ENCODE peak calls at places on chromosome 5, in four cellular contexts. One of them, this sample, is unnamed.

GRCh38 chr5:6423327-6424109 is 25.1 kb upstream of the UBE2QL1 start:
- DNase-seq in PC-9: no peak
- DNase-seq in fibroblast of lung: no peak
- DNase-seq in esophagus squamous epithelium: no peak
- DNase-seq in this sample: no peak

GRCh38 chr5:135660826-135661555 is 82.2 kb upstream of the CXCL14 start:
- DNase-seq in PC-9: no peak
- DNase-seq in fibroblast of lung: no peak
- DNase-seq in esophagus squamous epithelium: no peak
- DNase-seq in this sample: no peak

GRCh38 chr5:139492700-139493192 is 10.2 kb upstream of the STING1 start:
- DNase-seq in fibroblast of lung: no peak
- DNase-seq in PC-9: peak
- DNase-seq in esophagus squamous epithelium: no peak
- DNase-seq in this sample: no peak

GRCh38 chr5:10311595-10312425 is 4.1 kb upstream of the CMBL start:
- DNase-seq in fibroblast of lung: no peak
- DNase-seq in PC-9: no peak
- DNase-seq in esophagus squamous epithelium: no peak
- DNase-seq in this sample: no peak

GRCh38 chr5:124706729-124707361 is 39.6 kb downstream of the ZNF608 start:
- DNase-seq in fibroblast of lung: peak
- DNase-seq in esophagus squamous epithelium: no peak
- DNase-seq in PC-9: no peak
- DNase-seq in this sample: no peak

GRCh38 chr5:121285861-121286527 is 565.7 kb upstream of the FTMT start:
- DNase-seq in PC-9: no peak
- DNase-seq in esophagus squamous epithelium: no peak
- DNase-seq in fibroblast of lung: peak
- DNase-seq in this sample: no peak

GRCh38 chr5:5341531-5342292 is 80.8 kb upstream of the ICE1 start:
- DNase-seq in esophagus squamous epithelium: no peak
- DNase-seq in fibroblast of lung: peak
- DNase-seq in PC-9: no peak
- DNase-seq in this sample: no peak

GRCh38 chr5:122919969-122920368 is 74.6 kb downstream of the SNX24 start:
- DNase-seq in PC-9: no peak
- DNase-seq in fibroblast of lung: no peak
- DNase-seq in esophagus squamous epithelium: no peak
- DNase-seq in this sample: no peak

GRCh38 chr5:14767942-14768837 is 103.4 kb downstream of the ANKH start:
- DNase-seq in PC-9: no peak
- DNase-seq in esophagus squamous epithelium: no peak
- DNase-seq in fibroblast of lung: no peak
- DNase-seq in this sample: no peak

GRCh38 chr5:144205141-144205551 is 34.5 kb downstream of the KCTD16 start:
- DNase-seq in fibroblast of lung: peak
- DNase-seq in esophagus squamous epithelium: no peak
- DNase-seq in PC-9: no peak
- DNase-seq in this sample: no peak

GRCh38 chr5:5751987-5752386 is 329.5 kb downstream of the ICE1 start:
- DNase-seq in esophagus squamous epithelium: no peak
- DNase-seq in fibroblast of lung: no peak
- DNase-seq in PC-9: peak
- DNase-seq in this sample: no peak

GRCh38 chr5:135086326-135086725 is 52.3 kb upstream of the PITX1 start:
- DNase-seq in PC-9: no peak
- DNase-seq in fibroblast of lung: no peak
- DNase-seq in esophagus squamous epithelium: no peak
- DNase-seq in this sample: no peak

GRCh38 chr5:93378073-93378472 is 202.9 kb downstream of the NR2F1-AS1 start:
- DNase-seq in PC-9: no peak
- DNase-seq in esophagus squamous epithelium: no peak
- DNase-seq in fibroblast of lung: peak
- DNase-seq in this sample: no peak

GRCh38 chr5:84242286-84242685 is 142.4 kb downstream of the EDIL3 start:
- DNase-seq in fibroblast of lung: peak
- DNase-seq in esophagus squamous epithelium: no peak
- DNase-seq in PC-9: no peak
- DNase-seq in this sample: no peak

GRCh38 chr5:76601470-76601869 is 21.7 kb downstream of the F2RL2 start:
- DNase-seq in fibroblast of lung: peak
- DNase-seq in PC-9: no peak
- DNase-seq in esophagus squamous epithelium: no peak
- DNase-seq in this sample: no peak

GRCh38 chr5:170339780-170340167 is 42.2 kb upstream of the LCP2 start:
- DNase-seq in fibroblast of lung: no peak
- DNase-seq in PC-9: no peak
- DNase-seq in esophagus squamous epithelium: no peak
- DNase-seq in this sample: no peak

GRCh38 chr5:13408616-13409015 is 535.9 kb downstream of the DNAH5 start:
- DNase-seq in PC-9: no peak
- DNase-seq in fibroblast of lung: no peak
- DNase-seq in esophagus squamous epithelium: no peak
- DNase-seq in this sample: no peak

GRCh38 chr5:155616779-155617392 is 603.3 kb downstream of the KIF4B start:
- DNase-seq in esophagus squamous epithelium: no peak
- DNase-seq in PC-9: no peak
- DNase-seq in fibroblast of lung: no peak
- DNase-seq in this sample: no peak

GRCh38 chr5:10331341-10331796 is 22.1 kb upstream of the MARCHF6 start:
- DNase-seq in PC-9: no peak
- DNase-seq in fibroblast of lung: peak
- DNase-seq in esophagus squamous epithelium: no peak
- DNase-seq in this sample: peak

GRCh38 chr5:37619353-37619752 is 220.5 kb downstream of the GDNF start:
- DNase-seq in fibroblast of lung: peak
- DNase-seq in esophagus squamous epithelium: no peak
- DNase-seq in PC-9: no peak
- DNase-seq in this sample: no peak

GRCh38 chr5:157025093-157025698 is 33.7 kb downstream of the HAVCR1 start:
- DNase-seq in esophagus squamous epithelium: no peak
- DNase-seq in fibroblast of lung: no peak
- DNase-seq in PC-9: no peak
- DNase-seq in this sample: no peak

GRCh38 chr5:51380603-51381207 is 2.5 kb upstream of the ISL1 start:
- DNase-seq in esophagus squamous epithelium: no peak
- DNase-seq in fibroblast of lung: peak
- DNase-seq in PC-9: no peak
- DNase-seq in this sample: no peak

GRCh38 chr5:10524376-10525123 is 39.3 kb upstream of the ANKRD33B start:
- DNase-seq in PC-9: no peak
- DNase-seq in esophagus squamous epithelium: no peak
- DNase-seq in fibroblast of lung: peak
- DNase-seq in this sample: peak

GRCh38 chr5:35133186-35133585 is 85.4 kb upstream of the AGXT2 start:
- DNase-seq in esophagus squamous epithelium: no peak
- DNase-seq in fibroblast of lung: no peak
- DNase-seq in PC-9: no peak
- DNase-seq in this sample: no peak

GRCh38 chr5:179699640-179700298 is 1.0 kb downstream of the CANX start:
- DNase-seq in fibroblast of lung: peak
- DNase-seq in PC-9: no peak
- DNase-seq in esophagus squamous epithelium: no peak
- DNase-seq in this sample: no peak

GRCh38 chr5:157718529-157718928 is 12.7 kb upstream of the THG1L start:
- DNase-seq in esophagus squamous epithelium: no peak
- DNase-seq in fibroblast of lung: peak
- DNase-seq in PC-9: no peak
- DNase-seq in this sample: no peak

GRCh38 chr5:135993894-135994514 is 34.8 kb upstream of the TGFBI start:
- DNase-seq in PC-9: no peak
- DNase-seq in fibroblast of lung: peak
- DNase-seq in esophagus squamous epithelium: no peak
- DNase-seq in this sample: no peak

GRCh38 chr5:89289604-89290003 is 406.6 kb upstream of the MEF2C start:
- DNase-seq in PC-9: no peak
- DNase-seq in fibroblast of lung: no peak
- DNase-seq in esophagus squamous epithelium: no peak
- DNase-seq in this sample: no peak

GRCh38 chr5:15791859-15792258 is 291.9 kb downstream of the FBXL7 start:
- DNase-seq in fibroblast of lung: peak
- DNase-seq in PC-9: no peak
- DNase-seq in esophagus squamous epithelium: no peak
- DNase-seq in this sample: no peak

GRCh38 chr5:129406440-129406839 is 53.7 kb upstream of the ADAMTS19 start:
- DNase-seq in esophagus squamous epithelium: no peak
- DNase-seq in PC-9: no peak
- DNase-seq in fibroblast of lung: peak
- DNase-seq in this sample: no peak

GRCh38 chr5:1736065-1736464 is 63.6 kb downstream of the MRPL36 start:
- DNase-seq in fibroblast of lung: no peak
- DNase-seq in esophagus squamous epithelium: no peak
- DNase-seq in PC-9: no peak
- DNase-seq in this sample: no peak

GRCh38 chr5:135231289-135231688 is 167.7 kb downstream of the MACROH2A1 start:
- DNase-seq in esophagus squamous epithelium: no peak
- DNase-seq in fibroblast of lung: no peak
- DNase-seq in PC-9: no peak
- DNase-seq in this sample: no peak

GRCh38 chr5:127572930-127573329 is 55.5 kb downstream of the PRRC1 start:
- DNase-seq in fibroblast of lung: no peak
- DNase-seq in esophagus squamous epithelium: no peak
- DNase-seq in PC-9: no peak
- DNase-seq in this sample: no peak

DNA sequence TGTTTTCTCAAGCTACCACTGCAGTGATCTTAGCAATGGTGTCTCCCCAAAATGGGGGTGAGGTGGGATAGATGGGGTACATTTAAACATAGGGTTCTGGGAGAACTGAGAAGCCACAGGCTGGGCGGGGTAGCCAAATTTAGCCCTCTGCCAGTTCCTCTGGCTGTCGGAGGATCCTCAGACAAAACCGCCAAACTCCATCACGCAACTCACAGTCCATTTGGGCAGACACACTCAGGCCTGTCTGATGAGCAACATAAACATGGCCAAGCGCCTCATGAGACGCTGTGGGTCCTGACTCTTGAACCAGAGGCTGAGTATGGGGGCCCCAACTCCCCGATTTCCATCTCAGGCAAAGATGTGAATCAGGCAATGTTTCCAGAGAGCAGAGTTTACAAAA is 162.3 kb downstream of the FGF18 start:
- DNase-seq in esophagus squamous epithelium: no peak
- DNase-seq in PC-9: no peak
- DNase-seq in fibroblast of lung: peak
- DNase-seq in this sample: no peak
- H3K27ac ChIP-seq in esophagus squamous epithelium: no peak
- H3K27ac ChIP-seq in PC-9: no peak
- H3K27ac ChIP-seq in fibroblast of lung: no peak
- H3K27ac ChIP-seq in this sample: no peak

GRCh38 chr5:131630208-131630962 is 4.6 kb downstream of the RAPGEF6 start:
- DNase-seq in fibroblast of lung: no peak
- DNase-seq in PC-9: no peak
- DNase-seq in esophagus squamous epithelium: no peak
- DNase-seq in this sample: no peak
- H3K27ac ChIP-seq in fibroblast of lung: peak
- H3K27ac ChIP-seq in PC-9: no peak
- H3K27ac ChIP-seq in esophagus squamous epithelium: no peak
- H3K27ac ChIP-seq in this sample: peak

GRCh38 chr5:81755320-81755719 is 4.4 kb upstream of the SSBP2 start:
- DNase-seq in fibroblast of lung: peak
- DNase-seq in esophagus squamous epithelium: no peak
- DNase-seq in PC-9: peak
- DNase-seq in this sample: no peak
- H3K27ac ChIP-seq in fibroblast of lung: no peak
- H3K27ac ChIP-seq in esophagus squamous epithelium: peak
- H3K27ac ChIP-seq in PC-9: peak
- H3K27ac ChIP-seq in this sample: no peak

DNA sequence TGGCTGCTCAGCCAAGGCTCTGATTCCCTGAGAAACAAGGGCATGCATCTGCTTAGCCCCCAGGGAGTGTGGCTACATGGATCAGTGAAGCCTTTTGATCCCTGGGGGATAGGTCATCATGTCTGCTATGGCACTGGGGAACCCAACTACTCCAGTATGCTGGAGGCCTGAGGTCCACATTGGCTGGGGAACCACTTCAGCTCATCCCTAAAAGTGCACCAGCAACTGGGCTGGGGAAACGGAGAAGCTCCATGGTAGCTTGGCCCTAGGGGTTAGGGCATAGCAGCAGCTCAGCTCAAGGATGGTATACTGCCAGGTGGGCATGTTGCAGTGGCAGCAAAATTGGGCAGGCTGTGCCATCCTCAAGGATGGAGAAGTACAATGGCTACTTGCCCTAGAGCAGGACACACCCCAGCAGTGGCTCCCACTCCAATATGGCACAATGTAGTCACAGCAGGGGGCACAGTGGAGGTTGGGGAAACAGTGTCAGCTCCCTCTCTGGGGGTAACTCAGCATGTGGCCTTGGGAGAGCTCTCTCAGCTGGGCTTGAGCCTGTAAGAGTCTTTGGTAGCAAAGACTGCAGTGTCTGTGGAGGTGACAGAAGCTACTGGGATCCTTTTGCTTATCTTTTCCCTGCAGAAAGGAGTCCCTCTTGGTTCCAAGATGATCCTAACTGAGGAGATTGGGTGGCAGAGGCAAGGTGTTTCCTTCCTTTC is 111.5 kb upstream of the FSTL4 start:
- DNase-seq in PC-9: no peak
- DNase-seq in esophagus squamous epithelium: no peak
- DNase-seq in fibroblast of lung: no peak
- DNase-seq in this sample: no peak
- H3K27ac ChIP-seq in PC-9: no peak
- H3K27ac ChIP-seq in esophagus squamous epithelium: no peak
- H3K27ac ChIP-seq in fibroblast of lung: no peak
- H3K27ac ChIP-seq in this sample: no peak

GRCh38 chr5:86684222-86684621 is 66.5 kb downstream of the COX7C start:
- DNase-seq in PC-9: no peak
- DNase-seq in fibroblast of lung: no peak
- DNase-seq in esophagus squamous epithelium: no peak
- DNase-seq in this sample: no peak
- H3K27ac ChIP-seq in PC-9: no peak
- H3K27ac ChIP-seq in fibroblast of lung: no peak
- H3K27ac ChIP-seq in esophagus squamous epithelium: no peak
- H3K27ac ChIP-seq in this sample: no peak

GRCh38 chr5:74529101-74529500 is 111.4 kb downstream of the ENC1 start:
- DNase-seq in fibroblast of lung: no peak
- DNase-seq in esophagus squamous epithelium: no peak
- DNase-seq in PC-9: no peak
- DNase-seq in this sample: no peak
- H3K27ac ChIP-seq in fibroblast of lung: no peak
- H3K27ac ChIP-seq in esophagus squamous epithelium: no peak
- H3K27ac ChIP-seq in PC-9: no peak
- H3K27ac ChIP-seq in this sample: no peak